ENCODE peak calls at places on chromosomes 3 and 15, in ten cellular contexts. P is left ventricle myocardium inferior, D is right lobe of liver, G is body of pancreas, O is GM20000, L is omental fat pad, W is A549, B is fibroblast of lung, E is thyroid gland, S is esophagus squamous epithelium. M is an unnamed sample.

GRCh38 chr3:13273604-13274105 is 146.5 kb downstream of the NUP210 start:
- DNase-seq in B (no peak), P (no peak), O (no peak), D (no peak), S (no peak), W (no peak), L (no peak), E (no peak), G (peak; percentile 3), M (no peak)

GRCh38 chr3:6799264-6799915 is 61.5 kb upstream of the GRM7 start:
- DNase-seq in S (no peak), G (peak; percentile 65), E (peak; percentile 41), B (peak; percentile 15), W (peak; percentile 2), P (no peak), D (peak; percentile 49), O (peak; percentile 27), L (peak; percentile 31), M (peak; percentile 30)

GRCh38 chr3:182530316-182530715 is 263.0 kb upstream of the ATP11B start:
- DNase-seq in E (no peak), O (no peak), L (no peak), D (no peak), S (no peak), W (no peak), G (no peak), B (no peak), P (no peak), M (no peak)

GRCh38 chr15:67133738-67134576 is 68.6 kb downstream of the SMAD3 start:
- DNase-seq in W (peak; percentile 47), G (no peak), L (no peak), O (peak; percentile 70), B (peak; percentile 85), S (no peak), P (no peak), D (no peak), E (peak; percentile 82), M (peak; percentile 77)

GRCh38 chr3:145490088-145491055 is 670.6 kb downstream of the PLOD2 start:
- DNase-seq in S (no peak), E (peak; percentile 59), W (no peak), O (no peak), G (no peak), B (no peak), D (no peak), P (peak; percentile 14), L (no peak), M (no peak)

GRCh38 chr15:42549052-42549491 is 434 bp downstream of the HAUS2 start:
- DNase-seq in P (no peak), S (no peak), O (peak; percentile 35), D (no peak), L (no peak), B (peak; percentile 27), E (peak; percentile 20), W (peak; percentile 27), G (peak; percentile 11), M (peak; percentile 49)

GRCh38 chr15:46413799-46414198 is 779.0 kb downstream of the SQOR start:
- DNase-seq in O (no peak), D (no peak), G (no peak), L (no peak), P (no peak), S (no peak), W (no peak), B (peak; percentile 27), E (no peak), M (no peak)

GRCh38 chr3:64251019-64251418 is 25.8 kb upstream of the PRICKLE2 start:
- DNase-seq in B (no peak), W (no peak), D (no peak), E (no peak), O (no peak), S (no peak), P (no peak), L (no peak), G (no peak), M (no peak)

GRCh38 chr3:179852117-179852886 is 184.4 kb downstream of the PEX5L start:
- DNase-seq in L (no peak), S (no peak), W (no peak), G (no peak), D (no peak), B (peak; percentile 80), O (peak; percentile 54), E (no peak), P (no peak), M (peak; percentile 47)

GRCh38 chr3:30073040-30073439 is 533.4 kb upstream of the TGFBR2 start:
- DNase-seq in B (no peak), D (no peak), O (no peak), P (no peak), S (no peak), L (no peak), W (no peak), G (no peak), E (no peak), M (no peak)

GRCh38 chr3:11539677-11540076 is 104.0 kb downstream of the VGLL4 start:
- DNase-seq in B (no peak), E (peak; percentile 41), S (no peak), P (no peak), O (no peak), D (no peak), L (no peak), W (no peak), G (no peak), M (no peak)

GRCh38 chr3:61725851-61726333 is 164.5 kb downstream of the PTPRG start:
- DNase-seq in S (no peak), E (no peak), P (no peak), O (no peak), D (no peak), W (no peak), L (no peak), G (no peak), B (peak; percentile 85), M (no peak)

DNA sequence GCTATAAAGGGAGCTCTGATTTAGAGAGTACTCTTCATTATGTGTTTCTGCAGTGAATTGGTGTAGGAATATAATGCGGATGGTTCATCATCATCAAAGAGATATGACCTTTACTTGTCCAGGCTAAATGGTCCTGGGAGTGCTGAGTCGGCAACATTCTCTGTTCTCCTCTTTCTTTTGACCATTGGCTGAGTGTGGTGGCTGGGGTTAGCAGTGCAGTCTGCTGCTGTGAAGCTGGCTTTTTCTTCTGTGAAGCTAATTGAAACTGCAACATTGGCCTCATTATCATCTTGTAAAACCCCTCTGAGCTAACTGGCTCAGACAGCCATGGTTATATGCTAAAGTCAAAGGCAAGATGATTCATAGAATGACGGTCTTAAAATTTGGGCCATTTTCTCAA is 83.8 kb downstream of the THRB start:
- DNase-seq in B (no peak), L (no peak), P (no peak), O (no peak), W (no peak), S (no peak), D (peak; percentile 55), G (no peak), E (no peak), M (no peak)
- TF ChIP-seq CTCF in B (no peak), L (no peak), P (no peak), O (no peak), W (no peak), S (no peak), D (no peak), G (no peak), E (no peak), M (no peak)

DNA sequence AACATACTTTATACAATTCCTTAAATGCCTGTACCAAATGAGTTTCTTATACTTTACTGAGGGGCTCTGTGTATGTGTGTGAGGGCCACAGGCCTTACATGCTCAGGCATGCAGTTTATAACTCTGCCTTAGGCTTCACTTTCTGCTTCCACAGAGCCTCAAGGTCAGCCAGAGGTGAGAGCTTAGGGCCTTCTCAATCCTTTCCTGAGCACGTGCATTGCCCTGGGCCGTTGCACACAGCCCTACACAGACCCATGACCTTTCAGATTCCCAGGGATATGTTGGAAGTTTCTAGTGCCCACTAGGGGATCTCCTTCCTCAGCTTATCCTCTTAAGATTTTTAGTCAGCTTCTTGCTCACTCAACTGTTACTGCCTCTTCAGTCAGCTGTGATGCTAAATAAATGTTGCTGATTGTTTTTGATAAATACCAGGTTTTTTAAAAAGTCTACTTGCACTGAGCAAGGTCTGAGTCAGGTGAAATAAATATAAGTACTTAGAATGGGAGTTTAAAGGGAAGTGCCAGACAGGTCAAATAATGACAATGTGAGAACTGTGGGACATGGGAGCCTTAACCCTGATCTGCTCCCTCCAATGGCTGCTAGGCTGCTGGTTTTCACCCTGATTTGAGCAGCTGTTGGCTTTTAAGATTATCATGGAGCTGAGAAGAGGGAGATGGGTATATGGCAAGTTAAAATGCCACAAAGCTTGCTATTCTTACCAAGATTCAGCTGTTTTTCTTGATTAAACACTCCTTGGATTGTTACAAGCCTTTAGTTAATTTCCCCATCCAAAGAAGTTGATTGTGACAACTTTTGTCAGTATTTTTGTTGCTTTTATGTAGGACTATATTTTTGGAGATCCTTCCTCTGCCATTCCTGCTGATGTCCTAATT is 169.5 kb downstream of the PLD1 start:
- DNase-seq in W (no peak), G (no peak), O (no peak), B (peak; percentile 73), S (no peak), D (no peak), E (peak; percentile 71), L (no peak), P (peak; percentile 23), M (no peak)
- TF ChIP-seq CTCF in W (no peak), G (no peak), O (no peak), B (peak; percentile 28), S (no peak), D (no peak), E (no peak), L (no peak), P (no peak), M (no peak)

GRCh38 chr15:80796424-80796823 is 17.3 kb downstream of the CEMIP start:
- DNase-seq in O (no peak), W (no peak), P (no peak), B (no peak), G (no peak), L (no peak), E (no peak), S (no peak), D (no peak), M (no peak)
- TF ChIP-seq CTCF in O (no peak), W (no peak), P (no peak), B (no peak), G (no peak), L (no peak), E (no peak), S (no peak), D (no peak), M (no peak)

GRCh38 chr3:161274691-161275298 is 53.7 kb downstream of the NMD3 start:
- DNase-seq in L (no peak), B (peak; percentile 23), E (peak; percentile 9), G (peak; percentile 49), O (peak; percentile 33), S (no peak), D (no peak), P (no peak), W (no peak), M (peak; percentile 32)

GRCh38 chr3:161272524-161272923 is 51.4 kb downstream of the NMD3 start:
- DNase-seq in P (no peak), O (no peak), W (no peak), L (no peak), G (no peak), S (no peak), E (no peak), D (no peak), B (no peak), M (no peak)

GRCh38 chr3:161271646-161272045 is 50.5 kb downstream of the NMD3 start:
- DNase-seq in O (no peak), G (no peak), W (no peak), E (no peak), P (no peak), L (no peak), D (no peak), B (no peak), S (no peak), M (no peak)

GRCh38 chr3:161275919-161276318 is 54.8 kb downstream of the NMD3 start:
- DNase-seq in W (no peak), S (no peak), O (no peak), B (no peak), E (no peak), P (no peak), D (no peak), L (no peak), G (no peak), M (no peak)

GRCh38 chr3:161273589-161274218 is 52.6 kb downstream of the NMD3 start:
- DNase-seq in D (no peak), W (no peak), E (peak; percentile 30), S (no peak), G (peak; percentile 39), P (no peak), O (no peak), B (peak; percentile 35), L (no peak), M (peak; percentile 9)
- TF ChIP-seq CTCF in D (peak; percentile 73), W (peak; percentile 75), E (peak; percentile 19), S (peak; percentile 43), G (peak; percentile 58), P (peak; percentile 72), O (no peak), B (peak; percentile 28), L (no peak), M (no peak)